ENCODE peak calls at places on chromosomes 11 and 22, in eight cellular contexts. Z, H, O, G, U, F, P and Y are unnamed samples.

GRCh38 chr11:133747409-133747808 is 97.9 kb downstream of the SPATA19 start:
- DNase-seq in O (no peak), H (no peak), Z (no peak), F (no peak), G (no peak), P (no peak), U (no peak), Y (peak)

GRCh38 chr11:39541945-39542351 is 1917.5 kb downstream of the LRRC4C start:
- DNase-seq in P (no peak), Z (peak), O (no peak), G (no peak), U (no peak), F (no peak), H (peak), Y (no peak)

GRCh38 chr11:8686325-8686724 is 3.7 kb downstream of the RPL27A start:
- DNase-seq in F (no peak), Z (no peak), O (no peak), G (no peak), P (no peak), H (no peak), U (no peak), Y (no peak)

GRCh38 chr22:36398602-36399472 is 11.1 kb upstream of the MYH9 start:
- DNase-seq in G (peak), U (no peak), O (no peak), Z (no peak), F (no peak), H (no peak), P (no peak), Y (no peak)

GRCh38 chr22:21015051-21016006 is at the start of gene P2RX6:
- DNase-seq in P (no peak), F (no peak), U (no peak), H (no peak), G (peak), O (no peak), Z (no peak), Y (no peak)

GRCh38 chr11:30258679-30259078 is 27.9 kb downstream of the FSHB start:
- DNase-seq in G (no peak), Z (no peak), U (no peak), P (no peak), F (no peak), H (no peak), O (no peak), Y (no peak)

GRCh38 chr22:20430641-20431519 is 6.7 kb downstream of the SCARF2 start:
- DNase-seq in O (peak), F (peak), Z (peak), H (peak), G (no peak), U (no peak), P (peak), Y (peak)

GRCh38 chr11:124920870-124921609 is 2.0 kb downstream of the HEPN1 start:
- DNase-seq in F (peak), P (no peak), G (peak), U (no peak), Z (peak), O (peak), H (peak), Y (peak)

GRCh38 chr11:44548032-44548695 is 17.3 kb upstream of the CD82 start:
- DNase-seq in O (no peak), F (no peak), H (no peak), Z (no peak), U (no peak), G (no peak), P (no peak), Y (no peak)

GRCh38 chr22:40484906-40485660 is 114.7 kb downstream of the SGSM3 start:
- DNase-seq in F (no peak), U (no peak), O (peak), Z (no peak), P (no peak), H (no peak), G (peak), Y (no peak)

GRCh38 chr11:114925591-114925990 is 247.3 kb downstream of the NXPE2 start:
- DNase-seq in H (no peak), G (no peak), P (no peak), U (no peak), F (no peak), Z (no peak), O (no peak), Y (no peak)

GRCh38 chr22:48100685-48101417 is 1338.4 kb downstream of the TBC1D22A start:
- DNase-seq in F (no peak), U (no peak), P (no peak), O (no peak), H (no peak), G (no peak), Z (no peak), Y (no peak)

GRCh38 chr11:65588199-65589054 is 7.2 kb downstream of the KCNK7 start:
- DNase-seq in F (peak), O (peak), G (peak), U (no peak), P (no peak), H (peak), Z (peak), Y (peak)

GRCh38 chr11:3021125-3021524 is 29.0 kb upstream of the NAP1L4 start:
- DNase-seq in P (peak), H (peak), F (peak), G (peak), U (no peak), Z (no peak), O (peak), Y (peak)

GRCh38 chr11:20002312-20003216 is 157.7 kb downstream of the DBX1 start:
- DNase-seq in G (no peak), U (no peak), F (no peak), P (no peak), H (no peak), Z (no peak), O (no peak), Y (no peak)

GRCh38 chr11:117827521-117828511 is 3.3 kb upstream of the FXYD2 start:
- DNase-seq in P (no peak), F (peak), O (no peak), Z (peak), G (no peak), H (no peak), U (no peak), Y (peak)

GRCh38 chr22:27240298-27240885 is 561.2 kb downstream of the MN1 start:
- DNase-seq in G (peak), Z (peak), H (no peak), O (no peak), P (no peak), F (no peak), U (no peak), Y (no peak)

GRCh38 chr22:46425011-46425410 is 89.5 kb downstream of the TRMU start:
- DNase-seq in F (no peak), G (peak), H (no peak), Z (no peak), O (no peak), P (no peak), U (no peak), Y (no peak)

GRCh38 chr11:61362542-61362875 is 335 bp downstream of the TMEM138 start:
- DNase-seq in G (peak), Z (no peak), P (no peak), O (peak), H (no peak), F (peak), U (no peak), Y (peak)

GRCh38 chr11:128565881-128566280 is 21.5 kb downstream of the ETS1 start:
- DNase-seq in F (no peak), G (no peak), U (no peak), H (no peak), P (no peak), Z (no peak), O (peak), Y (no peak)
- H3K27ac ChIP-seq in F (no peak), G (no peak), U (no peak), H (no peak), P (no peak), Z (no peak), O (peak), Y (no peak)

DNA sequence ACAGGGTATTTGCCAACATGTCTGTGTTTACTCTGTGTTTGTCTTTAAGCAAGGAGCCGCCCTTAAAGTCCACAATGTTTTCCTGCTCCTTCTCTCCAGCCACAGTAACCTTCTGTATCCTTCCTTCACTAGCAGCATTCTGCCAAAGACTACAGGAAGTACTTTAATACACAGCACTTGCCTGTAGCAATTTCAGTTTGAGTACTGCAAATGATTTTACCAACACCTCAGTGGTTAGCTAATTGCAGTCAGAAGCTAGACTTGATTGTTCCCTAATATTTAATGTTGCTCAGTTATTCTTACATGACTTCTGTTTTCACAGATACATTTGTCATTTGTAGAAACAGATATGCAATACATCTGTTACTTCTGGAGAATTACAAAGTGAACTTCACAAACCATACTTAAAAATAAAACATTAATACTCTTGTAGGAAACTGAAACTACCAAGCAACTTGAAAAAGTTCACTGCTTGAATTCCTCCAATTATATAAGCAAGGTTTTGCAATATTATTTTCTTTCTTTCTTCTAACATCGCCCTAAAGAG is 69.1 kb downstream of the FCHSD2 start:
- DNase-seq in O (peak), H (no peak), U (no peak), P (no peak), F (peak), G (peak), Z (no peak), Y (peak)
- H3K4me3 ChIP-seq in O (no peak), H (no peak), U (peak), P (no peak), F (peak), G (no peak), Z (peak), Y (peak)

DNA sequence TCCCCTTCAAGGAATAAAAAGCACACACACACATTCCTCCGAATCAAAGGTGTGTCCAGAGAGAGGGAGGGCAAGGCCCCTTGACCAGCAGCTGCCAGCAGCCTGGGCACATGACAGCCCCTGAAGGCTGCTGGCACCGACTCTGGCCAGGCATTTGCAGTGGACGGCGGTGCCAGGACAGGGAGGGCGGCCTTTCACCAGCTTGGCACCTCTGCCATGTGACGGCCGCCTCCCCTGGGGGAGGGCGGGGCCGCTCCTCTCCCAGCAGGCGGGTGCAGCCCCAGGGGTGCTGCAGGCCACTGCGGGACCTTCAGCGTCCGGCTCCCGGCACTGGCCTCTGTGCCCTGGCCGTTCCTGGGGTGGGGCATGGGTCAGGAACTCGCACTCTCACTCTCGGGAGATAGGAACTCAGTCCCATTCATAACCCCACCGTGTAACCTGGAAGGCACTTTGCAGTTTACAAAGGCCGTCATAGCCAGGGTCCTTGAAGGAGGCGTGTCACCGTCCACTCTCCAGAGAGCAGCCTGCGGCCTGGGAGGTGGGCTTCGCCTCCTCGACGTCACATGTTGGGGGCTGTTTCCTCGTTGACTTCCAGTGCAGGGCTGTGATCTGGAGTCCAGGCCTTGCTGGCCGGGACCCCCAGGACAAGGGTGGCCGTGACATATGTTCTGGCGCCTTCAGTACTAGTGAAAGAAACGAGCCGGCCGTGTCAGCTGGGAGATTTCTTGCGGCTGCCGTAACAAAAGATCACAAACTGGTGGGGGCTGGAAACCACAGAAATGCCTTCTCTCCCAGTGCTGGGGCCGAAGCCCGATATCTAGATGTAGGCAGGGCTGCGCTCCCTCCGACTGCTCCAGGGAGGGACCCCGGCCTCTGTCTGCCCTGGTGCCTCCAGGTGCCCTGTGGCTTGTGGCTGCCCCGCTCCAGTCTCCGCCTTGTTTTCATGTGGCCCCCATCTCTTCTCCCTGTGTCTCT is 39.9 kb upstream of the SMIM38 start:
- DNase-seq in H (no peak), Z (peak), O (no peak), F (no peak), P (no peak), G (no peak), U (no peak), Y (no peak)
- H3K27ac ChIP-seq in H (no peak), Z (no peak), O (no peak), F (no peak), P (no peak), G (no peak), U (no peak), Y (no peak)

DNA sequence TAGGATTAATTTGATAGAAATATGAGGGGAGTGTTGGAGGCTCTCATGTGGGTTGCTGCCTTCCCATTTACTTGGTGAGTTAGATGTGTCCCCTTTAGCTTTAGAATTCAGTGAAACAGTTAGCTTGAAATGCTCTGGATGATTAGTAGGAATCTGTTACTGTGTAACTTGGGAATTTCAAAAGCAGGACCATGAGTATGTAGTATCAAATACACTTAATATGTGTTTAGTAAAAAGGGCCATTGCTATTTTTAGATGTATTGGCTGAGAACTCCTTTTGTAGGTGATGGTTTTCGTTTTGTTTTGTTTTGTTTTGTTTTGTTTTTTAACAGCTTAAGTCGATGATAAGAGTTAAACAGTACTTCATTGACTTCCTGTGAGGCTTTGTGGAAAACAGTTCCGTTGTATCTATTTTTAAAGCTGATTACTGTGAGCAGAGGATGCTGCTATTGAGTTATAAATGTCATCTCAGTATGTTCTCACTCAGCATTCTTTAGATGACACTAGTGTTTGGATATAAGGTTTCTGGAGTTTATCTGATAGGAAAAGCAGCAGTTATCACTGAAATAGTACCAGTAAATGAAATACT is 53.5 kb downstream of the MCAM start:
- DNase-seq in G (peak), F (peak), Z (no peak), P (no peak), O (no peak), H (no peak), U (no peak), Y (peak)
- H3K4me3 ChIP-seq in G (no peak), F (peak), Z (no peak), P (no peak), O (no peak), H (no peak), U (no peak), Y (no peak)

DNA sequence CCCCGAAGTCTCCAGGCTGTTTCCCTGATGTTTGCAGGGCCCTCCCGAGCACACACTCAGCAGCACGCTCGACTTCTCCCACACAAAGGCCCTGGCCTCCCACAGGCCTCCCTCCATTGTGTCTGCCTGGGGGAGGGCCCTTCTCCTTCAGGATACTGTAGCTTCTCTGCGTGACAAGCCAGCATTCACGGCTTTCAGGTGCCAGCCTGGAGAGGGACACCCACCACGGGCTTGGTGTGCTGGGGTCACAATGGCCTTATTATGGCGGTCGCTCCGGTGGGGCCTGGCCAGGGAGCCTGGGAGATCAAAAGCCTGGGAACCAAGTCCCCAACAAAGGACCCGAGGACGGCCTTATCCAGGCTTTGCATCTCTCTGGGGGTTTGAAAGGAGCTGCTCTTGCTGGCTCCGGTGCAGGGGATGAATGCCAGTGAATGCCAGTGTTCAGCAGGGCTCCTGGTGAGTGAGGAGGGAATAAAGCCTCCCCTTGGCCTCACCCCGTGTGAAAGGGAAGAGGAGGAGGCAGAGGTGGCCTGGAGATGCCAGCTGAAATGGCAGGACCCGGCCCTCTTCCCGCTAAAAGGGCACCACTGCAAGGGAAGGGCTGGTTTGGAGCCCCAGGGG is 55.0 kb downstream of the TRAF6 start:
- DNase-seq in G (no peak), P (no peak), U (no peak), H (peak), F (no peak), Z (peak), O (no peak), Y (no peak)
- H3K27ac ChIP-seq in G (peak), P (no peak), U (peak), H (peak), F (no peak), Z (peak), O (no peak), Y (no peak)

GRCh38 chr22:37905534-37906363 is at the start of gene MICALL1:
- DNase-seq in P (no peak), G (peak), O (peak), U (no peak), F (peak), H (peak), Z (peak), Y (peak)

GRCh38 chr22:37907036-37907954 is 1.2 kb downstream of the MICALL1 start:
- DNase-seq in G (peak), F (no peak), U (no peak), P (no peak), Z (no peak), H (no peak), O (no peak), Y (no peak)

GRCh38 chr22:37909756-37910155 is 3.7 kb downstream of the MICALL1 start:
- DNase-seq in F (no peak), O (no peak), H (no peak), G (no peak), P (no peak), Z (no peak), U (no peak), Y (no peak)

GRCh38 chr22:37906364-37907008 is 389 bp downstream of the MICALL1 start:
- DNase-seq in P (no peak), O (no peak), H (peak), U (no peak), Z (no peak), G (no peak), F (peak), Y (no peak)

DNA sequence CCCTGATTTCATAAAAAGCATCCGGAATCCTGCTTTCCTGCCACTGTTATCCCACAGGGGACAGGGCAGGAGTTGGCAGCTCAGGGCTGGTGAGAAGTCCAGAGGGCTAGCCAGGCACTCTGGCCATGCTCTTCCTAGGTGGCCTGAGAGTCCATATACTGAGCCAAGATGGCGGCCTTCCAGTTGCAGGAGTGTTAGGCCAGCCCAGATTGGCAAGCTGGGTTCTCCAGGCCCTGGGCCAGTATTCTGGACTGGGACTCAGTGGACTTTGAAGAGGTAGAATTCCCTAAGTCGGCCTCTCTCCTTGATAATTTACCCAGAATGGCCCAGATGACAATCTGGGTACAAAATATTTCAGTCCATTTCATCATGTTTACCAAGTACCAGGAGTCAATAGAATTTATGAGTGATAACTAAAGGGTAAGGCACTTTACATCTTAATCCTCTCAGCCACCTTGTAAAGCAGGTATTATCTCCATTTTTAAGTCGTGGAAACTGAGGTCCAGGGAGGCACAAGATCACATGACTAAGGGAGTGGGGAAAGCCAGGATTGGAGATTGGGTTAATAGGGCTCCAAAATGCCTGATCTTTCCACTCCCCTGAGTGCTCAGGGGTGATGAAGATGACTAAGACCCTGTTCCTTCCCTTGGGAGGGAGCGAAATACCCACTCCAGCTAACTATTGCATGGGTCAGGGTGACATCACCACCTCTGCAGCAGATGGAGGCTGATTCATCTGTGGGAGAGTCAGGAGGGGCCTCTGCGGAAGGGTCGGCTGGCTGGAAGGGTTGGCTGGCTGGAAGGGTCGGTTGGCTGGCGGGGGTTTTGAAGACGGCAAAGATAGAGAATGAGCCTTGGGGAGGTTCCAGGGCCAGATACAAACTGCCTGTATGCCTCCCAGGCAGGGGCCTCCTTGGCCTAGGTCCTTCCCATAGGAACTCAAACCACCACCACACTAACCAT is 1.2 kb upstream of the MICALL1 start:
- DNase-seq in U (peak), F (no peak), P (peak), Z (peak), H (no peak), O (no peak), G (peak), Y (no peak)
- H3K4me3 ChIP-seq in U (peak), F (no peak), P (peak), Z (no peak), H (no peak), O (no peak), G (peak), Y (no peak)

DNA sequence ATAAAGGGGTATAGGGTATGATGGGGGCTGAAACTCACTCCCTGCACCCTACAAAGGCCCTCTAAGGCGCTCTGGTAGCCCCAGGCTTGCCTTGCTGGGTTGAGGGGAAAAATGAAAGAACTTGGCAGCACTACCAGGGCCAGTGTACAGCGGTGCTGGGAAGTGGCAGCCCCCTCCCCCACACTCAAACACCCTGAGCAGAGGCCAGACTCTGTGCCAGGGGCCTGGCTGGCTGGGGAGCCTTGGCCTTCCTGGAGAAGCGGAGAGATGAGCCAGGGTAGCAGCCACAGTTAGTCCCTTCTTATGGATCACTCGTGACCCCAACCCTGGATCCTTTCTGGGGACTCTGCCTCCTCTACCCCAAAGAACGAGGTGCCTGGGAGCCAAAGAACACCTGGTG is 2.7 kb downstream of the TMEM134 start:
- DNase-seq in U (no peak), G (no peak), F (no peak), H (no peak), Z (no peak), O (no peak), P (no peak), Y (no peak)
- H3K27ac ChIP-seq in U (no peak), G (no peak), F (no peak), H (no peak), Z (peak), O (no peak), P (peak), Y (no peak)